ENCODE peak calls at places on chromosomes 5 and 9, in five cellular contexts. N, M, Y, X and V are unnamed samples. For H3K4me1, the result is how much of the 10 kb centered on the place peaks cover.

GRCh38 chr9:94526271-94526670 is 28.6 kb upstream of the PCAT7 start:
- DNase-seq in X (no peak), N (no peak), M (no peak), Y (no peak), V (no peak)

GRCh38 chr5:79011219-79011836 is 26.2 kb upstream of the ARSB start:
- DNase-seq in N (no peak), X (peak), Y (no peak), M (no peak), V (no peak)

GRCh38 chr9:69455311-69455710 is 130.3 kb downstream of the ENTREP1 start:
- DNase-seq in X (no peak), N (no peak), Y (no peak), M (no peak), V (no peak)

GRCh38 chr9:28915256-28915930 is 1342.1 kb upstream of the C9orf72 start:
- DNase-seq in Y (no peak), X (peak), M (no peak), N (no peak), V (no peak)

GRCh38 chr5:128083811-128084227 is 253 bp downstream of the SLC12A2 start:
- DNase-seq in Y (peak), X (no peak), M (no peak), N (no peak), V (no peak)

GRCh38 chr5:6827815-6828214 is 114.6 kb downstream of the TENT4A start:
- DNase-seq in Y (no peak), X (no peak), M (no peak), N (no peak), V (no peak)

GRCh38 chr5:172793577-172794488 is 22.8 kb upstream of the DUSP1 start:
- DNase-seq in Y (no peak), M (peak), N (no peak), X (no peak), V (no peak)

GRCh38 chr9:130884111-130884531 is 12.5 kb downstream of the QRFP start:
- DNase-seq in X (no peak), Y (no peak), M (no peak), N (no peak), V (no peak)

GRCh38 chr5:2797981-2798380 is 46.5 kb upstream of the IRX2 start:
- DNase-seq in Y (no peak), M (no peak), N (no peak), X (peak), V (no peak)

GRCh38 chr9:132201139-132201538 is 39.3 kb downstream of the NTNG2 start:
- DNase-seq in Y (no peak), N (no peak), X (no peak), M (no peak), V (no peak)

GRCh38 chr9:131475111-131475955 is 27.4 kb upstream of the POMT1 start:
- DNase-seq in M (no peak), Y (no peak), X (no peak), N (peak), V (no peak)

GRCh38 chr9:16230731-16231130 is 639.7 kb downstream of the BNC2 start:
- DNase-seq in M (no peak), X (no peak), N (no peak), Y (no peak), V (no peak)

GRCh38 chr9:75372499-75373268 is 284.4 kb downstream of the OSTF1 start:
- DNase-seq in X (no peak), Y (no peak), N (peak), M (no peak), V (no peak)

GRCh38 chr5:28542968-28543367 is 1504.6 kb upstream of the CDH9 start:
- DNase-seq in Y (no peak), X (peak), N (no peak), M (no peak), V (no peak)

GRCh38 chr5:53478411-53479044 is 1.9 kb upstream of the FST start:
- DNase-seq in Y (no peak), M (peak), X (peak), N (no peak), V (peak)
- H3K4me3 ChIP-seq in Y (peak), M (no peak), X (peak), N (peak), V (peak)

DNA sequence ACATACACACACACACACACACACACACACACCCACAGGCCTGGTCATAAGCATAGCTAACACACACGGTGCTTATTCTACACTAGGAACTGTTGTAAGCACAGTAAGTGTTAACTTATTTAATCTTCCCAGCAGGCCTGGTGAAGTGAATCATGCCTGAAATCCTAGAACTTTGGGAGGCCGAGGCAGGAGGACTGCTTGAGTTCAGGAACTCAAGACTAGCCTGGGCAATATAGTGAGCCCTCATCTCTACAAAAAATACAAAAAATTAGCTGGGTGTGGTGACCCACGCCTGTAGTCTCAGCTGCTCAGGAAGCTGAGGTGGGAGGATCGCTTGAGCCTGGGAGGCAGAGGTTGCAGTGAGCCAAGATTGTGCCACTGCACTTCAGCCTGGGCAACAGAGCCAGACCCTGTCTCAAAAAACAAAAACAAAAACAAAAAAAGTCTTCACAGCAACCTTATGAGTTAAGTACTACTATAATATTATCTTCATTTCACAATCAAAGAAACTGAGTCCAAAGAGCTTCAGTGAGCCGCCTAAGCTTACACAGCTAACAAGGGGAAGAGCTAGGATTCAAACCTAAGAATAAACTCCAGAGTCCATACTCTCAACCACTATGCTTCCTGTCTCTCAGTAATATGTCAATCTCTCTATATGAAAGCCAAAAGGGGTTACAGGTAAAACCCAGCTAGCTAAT is 2.3 kb downstream of the MEGF9 start:
- DNase-seq in M (no peak), N (no peak), X (peak), Y (no peak), V (no peak)
- H3K4me1 ChIP-seq in M (under half), N (under half), X (under half), Y (under half), V (under half)

GRCh38 chr9:98627291-98627690 is 81.4 kb downstream of the GABBR2 start:
- DNase-seq in X (no peak), Y (no peak), M (no peak), N (no peak), V (no peak)
- H3K4me3 ChIP-seq in X (no peak), Y (no peak), M (no peak), N (no peak), V (no peak)

DNA sequence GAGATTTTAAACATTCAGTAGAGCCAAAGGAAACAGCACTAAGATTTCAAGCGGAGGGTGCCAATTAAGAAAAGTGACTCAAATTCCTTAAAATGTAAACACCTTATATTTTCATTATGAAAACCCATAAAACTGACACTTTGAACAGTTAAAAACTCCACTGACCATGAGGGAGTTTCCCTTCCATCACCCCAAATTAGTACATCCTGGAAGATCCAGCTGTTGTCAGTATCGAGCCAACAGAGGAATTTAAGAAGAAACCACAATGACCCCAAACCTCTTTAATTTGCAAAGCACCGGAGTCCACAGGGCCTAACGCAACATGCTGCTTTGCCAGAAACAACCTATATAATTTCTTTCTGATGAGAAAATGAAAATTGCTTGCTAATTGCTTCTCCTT is 41.3 kb downstream of the ROR2 start:
- DNase-seq in Y (no peak), X (no peak), N (no peak), M (no peak), V (no peak)
- H3K4me1 ChIP-seq in Y (under half), X (under half), N (under half), M (under half), V (under half)

DNA sequence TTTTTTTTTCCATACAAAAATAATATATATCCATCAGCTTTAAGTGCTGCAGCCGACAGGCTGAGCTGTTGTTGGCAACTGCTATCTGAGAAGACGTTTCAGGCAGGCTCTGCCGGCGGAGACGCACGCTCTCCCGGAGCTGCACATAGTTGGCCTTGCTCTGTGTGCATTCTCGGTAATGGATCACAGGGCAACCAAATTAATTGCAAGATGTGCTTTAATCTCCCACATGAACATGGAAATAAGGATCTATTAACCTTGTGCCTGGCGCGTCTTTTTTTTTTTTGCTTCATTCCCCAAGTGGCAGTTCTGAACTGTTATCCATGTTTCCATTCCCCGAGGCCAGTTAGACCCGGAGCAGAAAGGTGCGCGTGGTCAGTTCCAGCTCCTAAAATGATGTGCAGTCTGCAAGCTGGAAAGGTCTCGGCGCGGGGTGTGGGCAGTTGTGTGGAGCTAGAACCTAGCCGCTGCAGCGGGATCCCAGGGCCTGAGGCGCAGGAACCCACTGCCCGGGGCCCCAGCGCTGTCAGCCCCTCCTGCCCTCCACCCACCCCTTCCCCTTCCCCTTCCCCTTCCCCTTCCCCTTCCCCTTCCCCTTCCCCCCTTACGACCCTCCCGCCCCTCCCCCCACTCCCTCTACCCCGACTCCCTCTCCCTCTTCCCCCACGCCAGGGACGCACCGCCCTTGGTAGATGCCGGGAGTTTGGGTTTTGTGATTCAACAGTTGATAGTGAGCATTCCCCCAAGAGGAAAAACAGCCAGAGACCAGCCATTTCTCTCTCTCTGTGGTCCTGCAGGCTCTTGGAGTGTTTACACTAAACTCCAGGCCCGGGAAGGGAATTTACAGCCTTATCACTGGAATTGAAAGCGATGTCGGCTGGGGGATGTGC is 137.8 kb downstream of the CEP120 start:
- DNase-seq in N (no peak), M (no peak), Y (no peak), X (no peak), V (no peak)
- H3K4me3 ChIP-seq in N (peak), M (no peak), Y (peak), X (no peak), V (no peak)

GRCh38 chr9:135155396-135155795 is 67.9 kb downstream of the OLFM1 start:
- DNase-seq in M (no peak), X (no peak), Y (no peak), N (no peak), V (no peak)
- H3K4me1 ChIP-seq in M (under half), X (under half), Y (under half), N (under half), V (under half)

GRCh38 chr5:72108200-72109050 is 1.1 kb downstream of the MAP1B start:
- DNase-seq in X (peak), Y (peak), M (peak), N (peak), V (peak)

GRCh38 chr5:72107874-72108199 is 562 bp downstream of the MAP1B start:
- DNase-seq in N (peak), M (peak), Y (no peak), X (peak), V (no peak)

GRCh38 chr5:72109625-72110024 is 2.4 kb downstream of the MAP1B start:
- DNase-seq in M (no peak), N (no peak), X (no peak), Y (no peak), V (peak)

GRCh38 chr5:72109051-72109411 is 1.8 kb downstream of the MAP1B start:
- DNase-seq in M (no peak), N (no peak), Y (no peak), X (no peak), V (no peak)

DNA sequence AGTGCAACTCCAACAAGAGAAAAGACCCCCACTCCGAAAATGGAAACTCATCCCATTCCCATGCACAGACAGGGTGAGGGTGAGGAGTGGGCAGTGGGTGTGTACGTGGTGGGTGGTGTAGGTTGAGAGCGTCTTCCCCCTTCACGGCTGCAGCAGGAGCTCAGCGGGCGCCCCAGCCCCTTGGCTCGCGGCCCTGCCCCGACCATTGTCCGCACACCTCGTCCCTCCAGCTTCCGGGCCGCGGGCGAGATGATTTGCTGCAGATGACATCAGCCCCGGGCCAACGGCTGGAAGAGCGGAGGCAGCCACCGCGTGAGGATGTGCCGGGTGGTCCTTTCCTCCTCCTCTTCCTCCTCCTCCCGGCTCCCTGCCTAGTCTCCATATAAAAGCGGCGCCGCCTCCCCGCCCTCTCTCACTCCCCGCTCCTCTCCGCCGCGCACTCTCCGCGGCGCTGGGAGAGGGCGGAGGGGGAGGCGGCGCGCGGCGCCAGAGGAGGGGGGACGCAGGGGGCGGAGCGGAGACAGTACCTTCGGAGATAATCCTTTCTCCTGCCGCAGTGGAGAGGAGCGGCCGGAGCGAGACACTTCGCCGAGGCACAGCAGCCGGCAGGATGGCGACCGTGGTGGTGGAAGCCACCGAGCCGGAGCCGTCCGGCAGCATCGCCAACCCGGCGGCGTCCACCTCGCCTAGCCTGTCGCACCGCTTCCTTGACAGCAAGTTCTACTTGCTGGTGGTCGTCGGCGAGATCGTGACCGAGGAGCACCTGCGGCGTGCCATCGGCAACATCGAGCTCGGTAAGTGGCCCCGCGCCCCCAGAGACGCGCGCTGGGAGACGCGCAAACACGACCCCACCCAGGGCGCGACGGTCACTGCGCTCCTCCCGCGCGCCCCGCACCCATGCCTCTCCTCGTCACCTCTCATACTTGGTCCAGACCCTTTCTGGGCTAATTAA is at the start of gene MAP1B:
- DNase-seq in N (peak), X (peak), Y (no peak), M (peak), V (peak)
- H3K4me3 ChIP-seq in N (peak), X (peak), Y (peak), M (peak), V (peak)

GRCh38 chr9:122377241-122378164 is 6.7 kb downstream of the PTGS1 start:
- DNase-seq in Y (no peak), M (peak), X (no peak), N (no peak), V (no peak)

GRCh38 chr9:122374885-122375420 is 4.1 kb downstream of the PTGS1 start:
- DNase-seq in X (no peak), N (peak), M (peak), Y (peak), V (peak)

GRCh38 chr9:122379340-122379739 is 8.5 kb downstream of the PTGS1 start:
- DNase-seq in X (no peak), Y (no peak), M (no peak), N (no peak), V (no peak)

GRCh38 chr9:122378236-122378635 is 7.4 kb downstream of the PTGS1 start:
- DNase-seq in X (no peak), N (no peak), M (no peak), Y (no peak), V (no peak)

DNA sequence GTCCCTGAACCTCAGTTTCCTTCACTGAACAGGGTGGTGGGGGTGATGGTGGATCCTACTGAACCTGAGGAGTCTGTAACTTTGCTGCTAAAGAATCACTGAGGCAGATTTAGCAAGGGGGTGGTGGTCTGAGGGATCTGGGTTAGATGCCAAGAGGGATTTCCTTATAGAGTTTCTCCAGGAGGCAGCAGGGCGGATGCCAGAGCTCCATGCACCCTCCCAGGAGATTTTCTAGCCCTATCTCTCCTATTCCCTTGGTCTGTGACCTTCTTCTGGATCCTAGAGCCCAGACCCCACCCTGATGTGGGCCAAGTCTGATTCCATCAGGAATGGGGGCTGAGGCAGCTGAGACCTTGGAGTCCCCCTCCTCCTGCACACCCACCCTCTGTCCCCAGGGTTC is 6.0 kb downstream of the PTGS1 start:
- DNase-seq in X (no peak), Y (no peak), N (no peak), M (no peak), V (no peak)
- H3K4me1 ChIP-seq in X (under half), Y (under half), N (under half), M (under half), V (under half)